ENCODE peak calls at places on chromosomes 13 and 19, in six cellular contexts. B is frontal cortex, K is OCI-LY7, I is mesothelial cell of epicardium, W is ureter, F is neural crest cell. J is an unnamed sample.

GRCh38 chr13:99214232-99214631 is 13.6 kb downstream of the UBAC2 start:
- DNase-seq in B (no peak), K (no peak), I (no peak), W (no peak), F (no peak), J (no peak)

GRCh38 chr13:40328091-40328490 is 338.4 kb downstream of the FOXO1 start:
- DNase-seq in B (no peak), K (no peak), I (no peak), W (no peak), F (no peak), J (no peak)

GRCh38 chr13:72368031-72368430 is 359.4 kb downstream of the MZT1 start:
- DNase-seq in B (no peak), K (no peak), I (no peak), W (no peak), F (no peak), J (no peak)

GRCh38 chr13:59415498-59415897 is 748.2 kb downstream of the DIAPH3 start:
- DNase-seq in B (no peak), K (no peak), I (no peak), W (no peak), F (no peak), J (no peak)

GRCh38 chr13:97121894-97122293 is 100.2 kb upstream of the MBNL2 start:
- DNase-seq in B (no peak), K (no peak), I (no peak), W (no peak), F (no peak), J (no peak)

GRCh38 chr13:79874396-79875360 is 393.7 kb downstream of the NDFIP2 start:
- DNase-seq in B (no peak), K (no peak), I (no peak), W (no peak), F (no peak), J (no peak)

GRCh38 chr19:39737351-39737750 is 478 bp downstream of the CLC start:
- DNase-seq in B (no peak), K (no peak), I (no peak), W (no peak), F (no peak), J (no peak)

GRCh38 chr19:41930926-41931592 is 2.8 kb upstream of the ERFL start:
- DNase-seq in B (no peak), K (peak; percentile 58), I (no peak), W (no peak), F (no peak), J (peak; percentile 75)

GRCh38 chr19:1261863-1262686 is 7.1 kb upstream of the CIRBP start:
- DNase-seq in B (no peak), K (no peak), I (no peak), W (no peak), F (no peak), J (peak; percentile 96)

GRCh38 chr13:106625578-106625977 is 57.6 kb upstream of the ARGLU1 start:
- DNase-seq in B (no peak), K (no peak), I (no peak), W (no peak), F (no peak), J (no peak)

GRCh38 chr13:111919286-111919685 is 147.7 kb upstream of the SOX1 start:
- DNase-seq in B (no peak), K (no peak), I (no peak), W (no peak), F (no peak), J (no peak)

GRCh38 chr13:36850790-36851438 is 31.9 kb downstream of the RFXAP start:
- DNase-seq in B (no peak), K (peak; percentile 29), I (no peak), W (no peak), F (no peak), J (no peak)

GRCh38 chr19:16005925-16006324 is 57.1 kb downstream of the OR10H4 start:
- DNase-seq in B (no peak), K (no peak), I (no peak), W (no peak), F (no peak), J (no peak)

GRCh38 chr13:106155411-106155810 is 380.1 kb downstream of the EFNB2 start:
- DNase-seq in B (no peak), K (no peak), I (no peak), W (no peak), F (no peak), J (no peak)

GRCh38 chr13:37476874-37477273 is 121.7 kb downstream of the POSTN start:
- DNase-seq in B (no peak), K (no peak), I (no peak), W (no peak), F (no peak), J (no peak)

GRCh38 chr19:51547397-51548212 is 16.1 kb upstream of the SIGLEC6 start:
- DNase-seq in B (no peak), K (no peak), I (no peak), W (no peak), F (no peak), J (no peak)

GRCh38 chr13:43335669-43336068 is 312.3 kb downstream of the DNAJC15 start:
- DNase-seq in B (no peak), K (no peak), I (no peak), W (no peak), F (no peak), J (no peak)

GRCh38 chr13:40445557-40445990 is 220.9 kb downstream of the FOXO1 start:
- DNase-seq in B (peak; percentile 30), K (peak; percentile 100), I (no peak), W (peak; percentile 77), F (no peak), J (peak; percentile 62)

GRCh38 chr13:114299604-114300305 is 14.5 kb upstream of the CHAMP1 start:
- DNase-seq in B (no peak), K (no peak), I (no peak), W (no peak), F (no peak), J (no peak)

GRCh38 chr13:100566543-100566942 is 22.0 kb downstream of the GGACT start:
- DNase-seq in B (no peak), K (no peak), I (no peak), W (no peak), F (no peak), J (no peak)

GRCh38 chr13:32650705-32651311 is 64.6 kb downstream of the PDS5B start:
- DNase-seq in B (peak; percentile 20), K (peak; percentile 75), I (no peak), W (no peak), F (peak; percentile 42), J (no peak)

GRCh38 chr13:29515372-29515771 is 80.1 kb downstream of the SLC7A1 start:
- DNase-seq in B (no peak), K (no peak), I (no peak), W (no peak), F (no peak), J (no peak)

GRCh38 chr13:42893346-42893745 is 98.7 kb downstream of the EPSTI1 start:
- DNase-seq in B (no peak), K (no peak), I (no peak), W (no peak), F (no peak), J (no peak)

GRCh38 chr19:6064016-6064702 is 46.1 kb downstream of the RFX2 start:
- DNase-seq in B (no peak), K (no peak), I (no peak), W (no peak), F (no peak), J (no peak)

GRCh38 chr13:21817878-21818277 is 147.0 kb downstream of the FGF9 start:
- DNase-seq in B (no peak), K (no peak), I (no peak), W (no peak), F (no peak), J (peak; percentile 73)

GRCh38 chr13:44347905-44348304 is 25.7 kb upstream of the SERP2 start:
- DNase-seq in B (no peak), K (no peak), I (no peak), W (no peak), F (no peak), J (no peak)

GRCh38 chr13:75705395-75705794 is 69.3 kb downstream of the LMO7 start:
- DNase-seq in B (no peak), K (no peak), I (no peak), W (no peak), F (no peak), J (no peak)

GRCh38 chr13:37460211-37460610 is 138.4 kb downstream of the POSTN start:
- DNase-seq in B (no peak), K (no peak), I (no peak), W (no peak), F (no peak), J (no peak)

GRCh38 chr13:72290962-72291681 is 424.1 kb upstream of the DACH1 start:
- DNase-seq in B (no peak), K (no peak), I (no peak), W (no peak), F (no peak), J (no peak)

GRCh38 chr19:4653793-4654436 is 14.6 kb downstream of the TNFAIP8L1 start:
- DNase-seq in B (no peak), K (no peak), I (no peak), W (no peak), F (no peak), J (no peak)

GRCh38 chr13:114112231-114112825 is 20.1 kb downstream of the RASA3 start:
- DNase-seq in B (no peak), K (no peak), I (no peak), W (no peak), F (no peak), J (no peak)

GRCh38 chr13:46355088-46355468 is 32.0 kb downstream of the RUBCNL start:
- DNase-seq in B (no peak), K (no peak), I (no peak), W (no peak), F (no peak), J (no peak)

GRCh38 chr13:86446311-86446710 is 647.1 kb upstream of the SLITRK6 start:
- DNase-seq in B (no peak), K (no peak), I (no peak), W (no peak), F (no peak), J (no peak)

GRCh38 chr13:29948246-29948645 is 97.8 kb upstream of the UBL3 start:
- DNase-seq in B (no peak), K (no peak), I (no peak), W (no peak), F (no peak), J (no peak)

GRCh38 chr13:108961542-108962125 is 332.2 kb downstream of the MYO16 start:
- DNase-seq in B (peak; percentile 30), K (peak; percentile 47), I (no peak), W (no peak), F (no peak), J (no peak)

GRCh38 chr13:95564948-95565347 is 12.4 kb downstream of the CLDN10 start:
- DNase-seq in B (no peak), K (no peak), I (no peak), W (no peak), F (no peak), J (no peak)